ENCODE peak calls at places on chromosomes 7 and 10, in six cellular contexts. One of them, this sample, is unnamed.

GRCh38 chr7:27149817-27150567 is 2.4 kb downstream of the HOXA3 start:
- DNase-seq in natural killer cell: no peak
- DNase-seq in ELR: no peak
- DNase-seq in sigmoid colon: peak; percentile 74
- DNase-seq in activated T-cell treated with anti-CD3 and anti-CD28 coated beads for 1 hour: no peak
- DNase-seq in NCI-H82: no peak
- DNase-seq in this sample: no peak

GRCh38 chr7:100100420-100101015 is 679 bp downstream of the MCM7 start:
- DNase-seq in natural killer cell: peak; percentile 90
- DNase-seq in ELR: peak; percentile 95
- DNase-seq in sigmoid colon: peak; percentile 97
- DNase-seq in activated T-cell treated with anti-CD3 and anti-CD28 coated beads for 1 hour: peak; percentile 75
- DNase-seq in NCI-H82: peak; percentile 93
- DNase-seq in this sample: peak; percentile 78

GRCh38 chr7:4513450-4513849 is 168.6 kb upstream of the FOXK1 start:
- DNase-seq in natural killer cell: no peak
- DNase-seq in ELR: no peak
- DNase-seq in sigmoid colon: no peak
- DNase-seq in activated T-cell treated with anti-CD3 and anti-CD28 coated beads for 1 hour: no peak
- DNase-seq in NCI-H82: no peak
- DNase-seq in this sample: no peak

GRCh38 chr10:80409121-80409520 is 770 bp downstream of the PRXL2A start:
- DNase-seq in natural killer cell: no peak
- DNase-seq in ELR: no peak
- DNase-seq in sigmoid colon: no peak
- DNase-seq in activated T-cell treated with anti-CD3 and anti-CD28 coated beads for 1 hour: no peak
- DNase-seq in NCI-H82: peak; percentile 15
- DNase-seq in this sample: no peak

GRCh38 chr7:27112960-27113949 is 10.8 kb upstream of the HOXA2 start:
- DNase-seq in natural killer cell: no peak
- DNase-seq in ELR: peak; percentile 22
- DNase-seq in sigmoid colon: peak; percentile 90
- DNase-seq in activated T-cell treated with anti-CD3 and anti-CD28 coated beads for 1 hour: no peak
- DNase-seq in NCI-H82: peak; percentile 86
- DNase-seq in this sample: peak; percentile 71

GRCh38 chr10:52351911-52352310 is 37.8 kb downstream of the DKK1 start:
- DNase-seq in natural killer cell: no peak
- DNase-seq in ELR: peak; percentile 93
- DNase-seq in sigmoid colon: no peak
- DNase-seq in activated T-cell treated with anti-CD3 and anti-CD28 coated beads for 1 hour: no peak
- DNase-seq in NCI-H82: no peak
- DNase-seq in this sample: peak; percentile 43

GRCh38 chr10:71621783-71622526 is 97.6 kb downstream of the C10orf105 start:
- DNase-seq in natural killer cell: no peak
- DNase-seq in ELR: peak; percentile 59
- DNase-seq in sigmoid colon: no peak
- DNase-seq in activated T-cell treated with anti-CD3 and anti-CD28 coated beads for 1 hour: no peak
- DNase-seq in NCI-H82: no peak
- DNase-seq in this sample: peak; percentile 75

GRCh38 chr10:84205049-84205852 is 10.9 kb downstream of the CDHR1 start:
- DNase-seq in natural killer cell: peak; percentile 67
- DNase-seq in ELR: peak; percentile 60
- DNase-seq in sigmoid colon: no peak
- DNase-seq in activated T-cell treated with anti-CD3 and anti-CD28 coated beads for 1 hour: peak; percentile 47
- DNase-seq in NCI-H82: peak; percentile 78
- DNase-seq in this sample: peak; percentile 57

GRCh38 chr7:124784879-124785818 is 19.6 kb upstream of the GPR37 start:
- DNase-seq in natural killer cell: no peak
- DNase-seq in ELR: peak; percentile 62
- DNase-seq in sigmoid colon: no peak
- DNase-seq in activated T-cell treated with anti-CD3 and anti-CD28 coated beads for 1 hour: no peak
- DNase-seq in NCI-H82: peak; percentile 79
- DNase-seq in this sample: peak; percentile 27

GRCh38 chr10:12914111-12914510 is 87.4 kb downstream of the CCDC3 start:
- DNase-seq in natural killer cell: no peak
- DNase-seq in ELR: no peak
- DNase-seq in sigmoid colon: no peak
- DNase-seq in activated T-cell treated with anti-CD3 and anti-CD28 coated beads for 1 hour: no peak
- DNase-seq in NCI-H82: no peak
- DNase-seq in this sample: no peak

GRCh38 chr10:54796876-54797275 is 4.2 kb downstream of the PCDH15 start:
- DNase-seq in natural killer cell: no peak
- DNase-seq in ELR: no peak
- DNase-seq in sigmoid colon: no peak
- DNase-seq in activated T-cell treated with anti-CD3 and anti-CD28 coated beads for 1 hour: no peak
- DNase-seq in NCI-H82: no peak
- DNase-seq in this sample: no peak

This sample was measured in HTR-8/SVneo.